ENCODE peak calls at places on chromosomes 7 and 10, in eight cellular contexts. One of them, this sample, is unnamed.

GRCh38 chr7:87328281-87328680 is 17.2 kb upstream of the CROT start:
- DNase-seq in epithelial cell of proximal tubule: no peak
- DNase-seq in NCI-H460: no peak
- DNase-seq in thoracic aorta: no peak
- DNase-seq in NCI-H345: no peak
- DNase-seq in mucosa of gallbladder: no peak
- DNase-seq in choroid plexus epithelial cell: peak
- DNase-seq in heart left ventricle: no peak
- DNase-seq in this sample: no peak

GRCh38 chr10:22475857-22476600 is 130.7 kb downstream of the SPAG6 start:
- DNase-seq in epithelial cell of proximal tubule: no peak
- DNase-seq in NCI-H460: no peak
- DNase-seq in thoracic aorta: no peak
- DNase-seq in NCI-H345: no peak
- DNase-seq in mucosa of gallbladder: no peak
- DNase-seq in choroid plexus epithelial cell: no peak
- DNase-seq in heart left ventricle: peak
- DNase-seq in this sample: no peak

GRCh38 chr7:136114966-136115762 is 138.0 kb upstream of the MTPN start:
- DNase-seq in epithelial cell of proximal tubule: no peak
- DNase-seq in NCI-H460: peak
- DNase-seq in thoracic aorta: no peak
- DNase-seq in NCI-H345: no peak
- DNase-seq in mucosa of gallbladder: peak
- DNase-seq in choroid plexus epithelial cell: peak
- DNase-seq in heart left ventricle: no peak
- DNase-seq in this sample: no peak

GRCh38 chr7:45007571-45008328 is 7.7 kb downstream of the CCM2 start:
- DNase-seq in epithelial cell of proximal tubule: no peak
- DNase-seq in NCI-H460: no peak
- DNase-seq in thoracic aorta: no peak
- DNase-seq in NCI-H345: no peak
- DNase-seq in mucosa of gallbladder: no peak
- DNase-seq in choroid plexus epithelial cell: no peak
- DNase-seq in heart left ventricle: no peak
- DNase-seq in this sample: no peak

GRCh38 chr7:131506597-131506996 is 49.8 kb downstream of the PODXL start:
- DNase-seq in epithelial cell of proximal tubule: no peak
- DNase-seq in NCI-H460: no peak
- DNase-seq in thoracic aorta: no peak
- DNase-seq in NCI-H345: no peak
- DNase-seq in mucosa of gallbladder: no peak
- DNase-seq in choroid plexus epithelial cell: no peak
- DNase-seq in heart left ventricle: no peak
- DNase-seq in this sample: no peak

GRCh38 chr10:43585981-43586738 is 11.7 kb upstream of the ZNF239 start:
- DNase-seq in epithelial cell of proximal tubule: no peak
- DNase-seq in NCI-H460: no peak
- DNase-seq in thoracic aorta: no peak
- DNase-seq in NCI-H345: no peak
- DNase-seq in mucosa of gallbladder: no peak
- DNase-seq in choroid plexus epithelial cell: no peak
- DNase-seq in heart left ventricle: no peak
- DNase-seq in this sample: no peak

GRCh38 chr7:140358024-140358770 is 40.1 kb downstream of the SLC37A3 start:
- DNase-seq in epithelial cell of proximal tubule: no peak
- DNase-seq in NCI-H460: no peak
- DNase-seq in thoracic aorta: no peak
- DNase-seq in NCI-H345: no peak
- DNase-seq in mucosa of gallbladder: no peak
- DNase-seq in choroid plexus epithelial cell: no peak
- DNase-seq in heart left ventricle: no peak
- DNase-seq in this sample: no peak

GRCh38 chr10:63767512-63767911 is 246.3 kb downstream of the REEP3 start:
- DNase-seq in epithelial cell of proximal tubule: no peak
- DNase-seq in NCI-H460: peak
- DNase-seq in thoracic aorta: no peak
- DNase-seq in NCI-H345: no peak
- DNase-seq in mucosa of gallbladder: no peak
- DNase-seq in choroid plexus epithelial cell: no peak
- DNase-seq in heart left ventricle: no peak
- DNase-seq in this sample: no peak

GRCh38 chr10:46079831-46080585 is 33.9 kb upstream of the MSMB start:
- DNase-seq in epithelial cell of proximal tubule: no peak
- DNase-seq in NCI-H460: no peak
- DNase-seq in thoracic aorta: no peak
- DNase-seq in NCI-H345: no peak
- DNase-seq in mucosa of gallbladder: no peak
- DNase-seq in choroid plexus epithelial cell: peak
- DNase-seq in heart left ventricle: no peak
- DNase-seq in this sample: no peak

GRCh38 chr7:43888983-43889945 is 17.1 kb downstream of the URGCP start:
- DNase-seq in epithelial cell of proximal tubule: no peak
- DNase-seq in NCI-H460: no peak
- DNase-seq in thoracic aorta: no peak
- DNase-seq in NCI-H345: no peak
- DNase-seq in mucosa of gallbladder: no peak
- DNase-seq in choroid plexus epithelial cell: no peak
- DNase-seq in heart left ventricle: no peak
- DNase-seq in this sample: no peak

GRCh38 chr10:92530421-92530820 is 43.5 kb downstream of the IDE start:
- DNase-seq in epithelial cell of proximal tubule: no peak
- DNase-seq in NCI-H460: no peak
- DNase-seq in thoracic aorta: no peak
- DNase-seq in NCI-H345: no peak
- DNase-seq in mucosa of gallbladder: no peak
- DNase-seq in choroid plexus epithelial cell: peak
- DNase-seq in heart left ventricle: no peak
- DNase-seq in this sample: no peak

GRCh38 chr10:107430446-107430845 is 265.9 kb upstream of the SORCS1 start:
- DNase-seq in epithelial cell of proximal tubule: no peak
- DNase-seq in NCI-H460: no peak
- DNase-seq in thoracic aorta: no peak
- DNase-seq in NCI-H345: no peak
- DNase-seq in mucosa of gallbladder: no peak
- DNase-seq in choroid plexus epithelial cell: no peak
- DNase-seq in heart left ventricle: no peak
- DNase-seq in this sample: no peak

GRCh38 chr7:44131173-44132009 is 8.0 kb upstream of the POLD2 start:
- DNase-seq in epithelial cell of proximal tubule: no peak
- DNase-seq in NCI-H460: no peak
- DNase-seq in thoracic aorta: no peak
- DNase-seq in NCI-H345: no peak
- DNase-seq in mucosa of gallbladder: no peak
- DNase-seq in choroid plexus epithelial cell: peak
- DNase-seq in heart left ventricle: no peak
- DNase-seq in this sample: no peak

GRCh38 chr7:20541615-20542349 is 73.7 kb upstream of the ABCB5 start:
- DNase-seq in epithelial cell of proximal tubule: no peak
- DNase-seq in NCI-H460: no peak
- DNase-seq in thoracic aorta: no peak
- DNase-seq in NCI-H345: peak
- DNase-seq in mucosa of gallbladder: no peak
- DNase-seq in choroid plexus epithelial cell: no peak
- DNase-seq in heart left ventricle: no peak
- DNase-seq in this sample: no peak

GRCh38 chr10:26843736-26844135 is 17.0 kb downstream of the ABI1 start:
- DNase-seq in epithelial cell of proximal tubule: no peak
- DNase-seq in NCI-H460: no peak
- DNase-seq in thoracic aorta: no peak
- DNase-seq in NCI-H345: no peak
- DNase-seq in mucosa of gallbladder: no peak
- DNase-seq in choroid plexus epithelial cell: no peak
- DNase-seq in heart left ventricle: no peak
- DNase-seq in this sample: no peak

GRCh38 chr7:120110169-120110568 is 162.8 kb upstream of the KCND2 start:
- DNase-seq in epithelial cell of proximal tubule: no peak
- DNase-seq in NCI-H460: no peak
- DNase-seq in thoracic aorta: no peak
- DNase-seq in NCI-H345: no peak
- DNase-seq in mucosa of gallbladder: peak
- DNase-seq in choroid plexus epithelial cell: peak
- DNase-seq in heart left ventricle: no peak
- DNase-seq in this sample: no peak

GRCh38 chr7:133052357-133052756 is 29.5 kb downstream of the CHCHD3 start:
- DNase-seq in epithelial cell of proximal tubule: no peak
- DNase-seq in NCI-H460: no peak
- DNase-seq in thoracic aorta: no peak
- DNase-seq in NCI-H345: no peak
- DNase-seq in mucosa of gallbladder: no peak
- DNase-seq in choroid plexus epithelial cell: no peak
- DNase-seq in heart left ventricle: no peak
- DNase-seq in this sample: no peak

GRCh38 chr7:110075450-110075849 is 1015.5 kb upstream of the LRRN3 start:
- DNase-seq in epithelial cell of proximal tubule: no peak
- DNase-seq in NCI-H460: no peak
- DNase-seq in thoracic aorta: no peak
- DNase-seq in NCI-H345: no peak
- DNase-seq in mucosa of gallbladder: no peak
- DNase-seq in choroid plexus epithelial cell: no peak
- DNase-seq in heart left ventricle: no peak
- DNase-seq in this sample: no peak

GRCh38 chr10:97701438-97702064 is 12.0 kb upstream of the MARVELD1 start:
- DNase-seq in epithelial cell of proximal tubule: no peak
- DNase-seq in NCI-H460: peak
- DNase-seq in thoracic aorta: no peak
- DNase-seq in NCI-H345: peak
- DNase-seq in mucosa of gallbladder: peak
- DNase-seq in choroid plexus epithelial cell: peak
- DNase-seq in heart left ventricle: peak
- DNase-seq in this sample: no peak

This sample was measured in omental fat pad.